ENCODE peak calls at places on chromosomes 13 and 19, in four cellular contexts. D is H9, F is fibroblast of lung, T is GM23338. A is an unnamed sample. For H4K20me1, the result is how much of the 10 kb centered on the place peaks cover.

GRCh38 chr13:93450226-93450625 is 223.6 kb downstream of the GPC6 start:
- DNase-seq in D (no peak), T (no peak), F (peak), A (no peak)

GRCh38 chr13:63161219-63161618 is 1745.6 kb upstream of the PCDH20 start:
- DNase-seq in F (peak), D (no peak), T (no peak), A (no peak)

GRCh38 chr19:17766543-17767131 is 15.4 kb downstream of the FCHO1 start:
- DNase-seq in D (peak), F (peak), T (peak), A (peak)

GRCh38 chr19:17720487-17720839 is 1.2 kb downstream of the MAP1S start:
- DNase-seq in T (no peak), F (no peak), D (no peak), A (no peak)

GRCh38 chr13:32443111-32443510 is 15.2 kb upstream of the N4BP2L1 start:
- DNase-seq in T (peak), F (peak), D (no peak), A (peak)

GRCh38 chr13:80666782-80667537 is 326.0 kb upstream of the SPRY2 start:
- DNase-seq in F (peak), T (no peak), D (no peak), A (no peak)

GRCh38 chr13:67048084-67048792 is 181.9 kb downstream of the PCDH9 start:
- DNase-seq in D (no peak), T (no peak), F (peak), A (peak)

GRCh38 chr13:71067164-71067815 is 799.7 kb downstream of the DACH1 start:
- DNase-seq in T (peak), F (peak), D (no peak), A (no peak)

GRCh38 chr13:48853381-48854102 is 122.2 kb upstream of the FNDC3A start:
- DNase-seq in T (no peak), D (no peak), F (peak), A (no peak)

GRCh38 chr19:5952193-5953033 is 25.5 kb downstream of the RANBP3 start:
- DNase-seq in T (no peak), F (no peak), D (no peak), A (no peak)

GRCh38 chr13:112260108-112261055 is 115.8 kb upstream of the SPACA7 start:
- DNase-seq in T (no peak), D (no peak), F (no peak), A (no peak)

GRCh38 chr13:98155475-98156111 is 12.7 kb downstream of the FARP1 start:
- DNase-seq in T (no peak), F (peak), D (no peak), A (no peak)

GRCh38 chr19:19259741-19260140 is 13.4 kb downstream of the TM6SF2 start:
- DNase-seq in D (peak), T (peak), F (peak), A (peak)

GRCh38 chr19:5166262-5166661 is 174.3 kb downstream of the PTPRS start:
- DNase-seq in T (no peak), D (no peak), F (peak), A (no peak)

GRCh38 chr13:97076898-97077297 is 82.6 kb upstream of the OXGR1 start:
- DNase-seq in T (no peak), F (peak), D (no peak), A (no peak)

GRCh38 chr13:107275945-107276614 is 708.1 kb upstream of the ARGLU1 start:
- DNase-seq in D (no peak), F (no peak), T (no peak), A (no peak)

GRCh38 chr13:107276936-107277335 is 709.0 kb upstream of the ARGLU1 start:
- DNase-seq in D (no peak), F (no peak), T (no peak), A (no peak)

GRCh38 chr13:107275312-107275711 is 707.4 kb upstream of the ARGLU1 start:
- DNase-seq in T (no peak), F (no peak), D (no peak), A (no peak)

DNA sequence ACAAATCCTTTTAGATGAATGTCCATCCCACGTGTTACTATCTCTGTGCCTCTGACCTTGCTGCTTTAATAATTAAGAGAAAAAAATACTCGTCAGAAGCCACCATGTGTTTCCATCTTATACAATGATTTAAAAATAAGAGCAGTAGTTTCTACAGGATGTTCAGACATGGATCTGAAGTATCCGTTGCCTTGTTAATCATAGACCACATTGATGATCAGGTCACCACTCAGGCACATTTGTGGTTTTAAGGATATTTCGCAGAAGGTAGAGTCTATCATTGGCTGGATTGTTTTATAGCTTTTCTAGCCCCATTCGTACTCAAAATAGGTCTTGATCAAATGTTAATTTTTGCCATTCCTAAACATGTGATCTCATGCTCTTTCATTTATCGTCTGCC is 710.0 kb upstream of the ARGLU1 start:
- DNase-seq in T (no peak), F (no peak), D (no peak), A (no peak)
- H4K20me1 ChIP-seq in T (under half), F (under half), D (under half), A (under half)

GRCh38 chr19:2538096-2538757 is 62.3 kb downstream of the GADD45B start:
- DNase-seq in D (no peak), T (no peak), F (no peak), A (no peak)

GRCh38 chr19:2543463-2544442 is 67.8 kb downstream of the GADD45B start:
- DNase-seq in D (peak), T (peak), F (peak), A (peak)

GRCh38 chr19:2542341-2543069 is 66.6 kb downstream of the GADD45B start:
- DNase-seq in F (peak), D (peak), T (peak), A (no peak)

GRCh38 chr19:2540251-2540645 is 64.3 kb downstream of the GADD45B start:
- DNase-seq in F (no peak), D (no peak), T (no peak), A (no peak)

DNA sequence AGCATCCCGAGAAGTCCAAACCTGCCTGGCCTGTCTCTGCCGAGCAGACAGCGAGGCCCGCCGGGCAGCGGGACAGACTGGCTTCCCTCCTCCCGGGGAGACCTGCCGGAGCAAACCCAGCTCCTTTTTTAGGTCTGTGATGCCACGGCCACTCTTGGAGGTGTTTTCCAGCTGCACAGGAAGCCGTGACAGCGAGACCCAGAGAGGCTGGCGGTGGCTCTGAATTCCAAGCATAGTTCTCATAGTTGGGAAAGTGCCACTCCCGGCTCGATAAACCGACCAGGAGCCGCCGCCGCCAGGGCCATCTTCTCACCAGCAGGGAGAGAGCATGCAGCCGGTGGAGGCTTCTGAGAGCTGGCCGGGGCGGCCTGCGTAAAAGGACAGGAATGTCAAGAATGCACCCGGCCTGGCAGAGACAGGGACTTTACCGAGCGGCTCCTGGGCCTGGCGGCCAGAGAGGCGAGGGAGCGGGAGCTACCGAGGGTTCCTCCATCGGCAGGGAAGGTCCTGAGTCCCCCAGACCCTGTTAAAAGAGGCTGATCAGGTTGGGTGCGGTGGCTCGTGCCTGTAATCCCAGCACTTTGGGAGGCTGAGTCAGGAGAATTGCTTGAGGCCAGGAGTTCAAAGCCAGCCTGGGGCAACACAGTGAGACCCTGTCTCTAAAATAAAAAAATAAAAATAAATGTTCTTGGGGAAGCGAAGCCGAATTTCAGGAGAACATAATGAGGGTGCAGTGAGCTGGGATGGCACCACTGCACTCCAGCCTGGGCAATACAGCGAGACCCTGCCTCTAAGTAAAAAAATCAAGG is 64.9 kb downstream of the GADD45B start:
- DNase-seq in D (peak), T (peak), F (peak), A (no peak)
- TF ChIP-seq CTCF in D (peak), T (no peak), F (peak), A (no peak)

GRCh38 chr13:28537149-28537548 is 42.2 kb upstream of the FLT1 start:
- DNase-seq in F (no peak), T (no peak), D (no peak), A (no peak)
- H4K20me1 ChIP-seq in F (under half), T (under half), D (under half), A (under half)

DNA sequence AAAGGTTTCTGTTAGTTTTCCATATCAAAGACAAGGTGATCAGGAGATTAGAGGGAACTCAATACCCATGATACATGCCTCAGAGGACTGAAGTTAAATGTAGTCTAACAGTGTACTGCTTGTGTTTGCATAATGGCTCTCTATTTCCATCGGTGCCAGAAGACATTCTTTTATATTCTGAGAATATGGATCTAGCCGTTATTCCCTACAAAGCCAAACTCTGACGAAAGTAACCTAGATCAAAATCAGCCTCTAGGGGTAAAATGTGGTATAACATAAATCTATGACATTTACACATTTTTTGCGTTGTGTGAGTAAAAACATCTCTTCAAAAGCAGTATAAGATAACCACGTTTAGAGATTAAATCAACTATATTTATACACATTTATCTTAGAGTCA is 2232.7 kb downstream of the PCDH9 start:
- DNase-seq in F (no peak), T (peak), D (no peak), A (no peak)
- TF ChIP-seq CTCF in F (no peak), T (no peak), D (peak), A (no peak)

DNA sequence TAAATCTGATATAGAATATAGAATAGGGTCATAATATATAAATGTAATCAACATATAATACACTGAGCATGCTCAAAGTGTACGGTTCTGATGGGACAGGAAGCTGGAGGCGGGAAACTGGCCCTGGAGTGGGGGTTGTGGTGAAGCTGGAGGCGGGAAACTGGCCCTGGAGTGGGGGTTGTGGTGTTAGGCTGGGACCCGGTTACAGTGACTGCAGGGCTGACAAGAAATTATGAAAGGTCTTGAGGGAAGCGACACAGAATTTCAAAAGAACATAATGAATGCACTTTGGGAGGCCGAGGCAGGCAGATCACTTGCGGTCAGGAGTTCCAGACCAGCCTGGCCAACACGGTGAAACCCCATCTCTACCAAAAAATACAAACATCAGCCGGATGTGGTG is 61.6 kb downstream of the GADD45B start:
- DNase-seq in F (no peak), D (no peak), T (no peak), A (no peak)
- H4K20me1 ChIP-seq in F (under half), D (under half), T (under half), A (under half)

DNA sequence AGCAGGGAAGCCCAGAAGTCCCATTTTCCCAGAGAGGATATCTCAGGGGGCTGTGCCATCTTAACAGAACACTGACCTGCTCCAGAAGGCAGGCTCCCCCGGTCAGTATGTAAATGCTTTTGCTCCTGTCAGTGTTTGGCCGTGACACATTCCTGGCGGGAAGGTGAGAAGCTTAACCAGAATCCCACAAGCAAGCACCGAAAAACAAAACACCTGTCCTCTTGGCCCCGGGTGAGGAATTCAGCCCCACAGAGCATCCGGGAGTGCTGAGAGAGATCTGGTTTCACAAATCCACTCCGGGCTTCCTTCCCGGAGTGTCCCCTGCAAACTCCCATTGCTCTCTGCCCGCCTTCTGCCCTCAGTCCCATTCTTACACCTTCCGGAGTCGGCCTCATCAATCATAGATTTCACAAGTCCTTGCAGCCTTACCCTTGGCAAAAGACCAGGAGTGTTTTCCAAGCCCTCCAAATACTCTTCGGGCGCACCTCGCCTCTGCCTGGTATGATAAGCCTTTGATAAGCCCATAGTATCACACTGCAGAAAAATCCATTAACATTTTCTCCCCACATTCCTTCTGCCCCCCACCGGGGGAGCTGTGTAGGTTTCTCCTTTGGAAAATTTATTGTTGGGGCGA is 12.2 kb downstream of the TPM4 start:
- DNase-seq in F (peak), D (no peak), T (no peak), A (no peak)
- TF ChIP-seq CTCF in F (no peak), D (peak), T (no peak), A (peak)

GRCh38 chr13:20990910-20991525 is 70.4 kb downstream of the LATS2 start:
- DNase-seq in T (peak), F (no peak), D (no peak), A (no peak)
- H4K20me1 ChIP-seq in T (under half), F (under half), D (under half), A (under half)

GRCh38 chr13:99197257-99197651 is 3.4 kb upstream of the UBAC2 start:
- DNase-seq in F (no peak), D (no peak), T (no peak), A (no peak)

GRCh38 chr13:99199541-99200432 is 867 bp upstream of the UBAC2 start:
- DNase-seq in D (no peak), T (no peak), F (peak), A (no peak)

GRCh38 chr13:99203601-99204579 is 3.2 kb downstream of the UBAC2 start:
- DNase-seq in F (no peak), D (no peak), T (no peak), A (no peak)

GRCh38 chr13:99198630-99199029 is 2.0 kb upstream of the UBAC2 start:
- DNase-seq in F (no peak), T (no peak), D (no peak), A (no peak)

DNA sequence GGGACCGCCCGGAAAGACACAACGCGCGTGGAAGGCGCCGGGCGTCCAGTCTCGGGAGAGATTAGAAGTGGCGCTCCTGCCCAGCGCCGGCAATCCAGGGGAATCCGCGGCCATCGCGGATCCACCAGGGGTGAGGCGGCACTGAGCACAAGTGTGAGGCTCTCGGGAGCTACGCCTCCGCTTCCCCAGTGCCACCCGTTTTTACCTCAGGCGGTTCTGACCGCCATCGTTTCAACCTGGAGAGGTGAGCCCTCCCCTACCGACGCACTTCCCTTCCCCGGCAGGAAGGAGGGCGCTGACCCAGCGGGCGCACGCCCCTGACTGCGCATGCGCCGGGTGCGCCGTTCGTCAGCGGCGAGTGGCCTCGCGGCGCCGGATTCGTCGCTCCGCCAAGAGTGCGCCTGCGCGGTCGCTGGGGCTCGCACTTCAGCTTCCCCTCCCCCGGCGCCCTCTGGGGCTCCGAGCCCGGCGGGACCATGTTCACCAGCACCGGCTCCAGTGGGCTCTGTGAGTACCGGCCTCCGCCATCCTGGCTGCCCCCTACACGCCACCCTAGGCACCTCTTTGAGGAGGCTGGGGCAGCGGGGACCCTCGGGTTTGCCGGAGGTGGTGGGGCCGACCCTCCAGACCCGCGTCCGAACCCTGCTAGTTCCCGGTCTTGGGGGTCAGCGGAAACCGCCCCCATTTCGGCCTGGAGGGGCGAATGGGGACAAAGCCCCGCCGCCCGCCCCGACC is at the start of gene UBAC2:
- DNase-seq in D (peak), F (peak), T (peak), A (peak)
- TF ChIP-seq CTCF in D (no peak), F (no peak), T (no peak), A (no peak)

GRCh38 chr13:20882206-20882605 is 20.3 kb downstream of the XPO4 start:
- DNase-seq in D (peak), F (no peak), T (peak), A (no peak)
- H4K20me1 ChIP-seq in D (under half), F (under half), T (under half), A (under half)

GRCh38 chr19:57560049-57560491 is 407 bp upstream of the ZNF550 start:
- DNase-seq in T (no peak), D (no peak), F (peak), A (no peak)

GRCh38 chr19:57563547-57563946 is 3.9 kb upstream of the ZNF550 start:
- DNase-seq in T (no peak), D (no peak), F (no peak), A (no peak)

GRCh38 chr19:57559008-57559403 is 657 bp downstream of the ZNF550 start:
- DNase-seq in F (no peak), D (peak), T (peak), A (peak)

GRCh38 chr19:57559404-57560025 is at the start of gene ZNF550:
- DNase-seq in F (peak), D (peak), T (peak), A (peak)

DNA sequence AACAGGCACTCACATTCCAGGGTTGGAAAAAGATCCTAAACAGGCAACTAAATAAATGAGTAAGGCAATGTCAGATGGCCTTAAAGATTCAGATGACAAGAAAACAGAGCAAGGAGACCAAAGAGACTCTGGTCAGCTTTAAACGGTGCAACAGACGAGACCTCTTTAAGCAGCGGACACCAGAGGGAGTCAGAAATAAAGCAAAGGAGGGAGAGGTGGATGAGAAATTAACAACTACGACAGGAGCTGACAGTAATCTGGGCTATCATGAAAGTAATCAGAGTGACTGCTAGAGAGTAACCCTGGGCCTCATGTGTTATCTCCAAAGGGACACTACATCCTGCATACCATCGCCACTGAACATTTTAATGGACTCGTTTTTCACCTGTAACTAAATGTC is 1.1 kb downstream of the ZNF550 start:
- DNase-seq in F (peak), T (peak), D (no peak), A (no peak)
- TF ChIP-seq CTCF in F (peak), T (peak), D (no peak), A (no peak)

A was measured in OCI-LY7.